ENCODE peak calls at places on chromosome 6, in ten cellular contexts. V, A, I, L, W, C, J, N, Y and F are unnamed samples. For H3K4me1, the result is how much of the 10 kb centered on the place peaks cover.

GRCh38 chr6:144151010-144151727 is 852 bp downstream of the STX11 start:
- DNase-seq in A (no peak), W (peak), N (peak), I (no peak), C (peak), V (no peak), L (no peak), Y (no peak), J (no peak), F (no peak)

GRCh38 chr6:129662980-129663431 is 47.0 kb downstream of the ARHGAP18 start:
- DNase-seq in C (no peak), J (no peak), W (no peak), V (no peak), L (no peak), Y (no peak), I (no peak), A (no peak), N (no peak), F (no peak)

GRCh38 chr6:3090013-3090412 is 21.7 kb downstream of the RIPK1 start:
- DNase-seq in W (no peak), A (no peak), I (no peak), L (no peak), N (peak), C (no peak), J (no peak), V (no peak), Y (no peak), F (no peak)

GRCh38 chr6:139468178-139468577 is 93.7 kb upstream of the CITED2 start:
- DNase-seq in I (no peak), W (no peak), N (no peak), C (no peak), V (no peak), Y (no peak), L (no peak), A (no peak), J (no peak), F (no peak)

GRCh38 chr6:41073968-41074691 is 1.4 kb downstream of the NFYA start:
- DNase-seq in W (no peak), A (no peak), J (no peak), I (peak), N (peak), Y (no peak), L (no peak), C (peak), V (no peak), F (peak)

GRCh38 chr6:90194371-90194841 is 102.2 kb downstream of the BACH2 start:
- DNase-seq in L (no peak), I (no peak), C (peak), W (no peak), N (peak), A (no peak), V (no peak), J (no peak), Y (no peak), F (peak)

GRCh38 chr6:168102093-168102985 is 23.3 kb upstream of the FRMD1 start:
- DNase-seq in N (no peak), W (no peak), L (peak), A (no peak), J (peak), C (no peak), Y (no peak), I (no peak), V (no peak), F (no peak)

GRCh38 chr6:111080713-111081112 is 6.6 kb upstream of the SLC16A10 start:
- DNase-seq in N (no peak), C (peak), L (no peak), I (no peak), J (peak), W (peak), V (no peak), A (no peak), Y (no peak), F (no peak)

GRCh38 chr6:34316442-34317171 is 67.8 kb upstream of the SMIM29 start:
- DNase-seq in Y (no peak), N (no peak), I (no peak), V (no peak), W (no peak), A (no peak), J (no peak), L (no peak), C (no peak), F (no peak)
- H3K4me1 ChIP-seq in Y (under half), N (under half), I (under half), V (under half), W (under half), A (under half), J (under half), L (under half), C (under half), F (under half)

GRCh38 chr6:16352821-16353438 is 114.5 kb downstream of the GMPR start:
- DNase-seq in J (no peak), I (no peak), W (no peak), L (no peak), A (no peak), V (no peak), N (no peak), Y (no peak), C (no peak), F (no peak)
- H3K4me1 ChIP-seq in J (under half), I (under half), W (under half), L (under half), A (under half), V (under half), N (under half), Y (under half), C (under half), F (under half)

GRCh38 chr6:7164536-7165001 is 56.8 kb downstream of the RREB1 start:
- DNase-seq in Y (no peak), L (no peak), J (no peak), V (no peak), A (no peak), C (no peak), W (no peak), I (no peak), N (no peak), F (no peak)

GRCh38 chr6:7163661-7164071 is 55.9 kb downstream of the RREB1 start:
- DNase-seq in J (no peak), A (no peak), W (no peak), L (no peak), C (no peak), I (no peak), V (no peak), N (no peak), Y (no peak), F (no peak)

GRCh38 chr6:7165002-7165735 is 57.4 kb downstream of the RREB1 start:
- DNase-seq in L (no peak), W (peak), N (no peak), V (peak), J (peak), Y (no peak), I (peak), A (no peak), C (no peak), F (peak)

GRCh38 chr6:7166410-7167293 is 58.9 kb downstream of the RREB1 start:
- DNase-seq in Y (no peak), W (peak), C (no peak), L (no peak), J (no peak), I (peak), N (no peak), V (no peak), A (no peak), F (peak)

GRCh38 chr6:7165736-7166296 is 58.1 kb downstream of the RREB1 start:
- DNase-seq in I (no peak), L (no peak), N (no peak), J (no peak), A (no peak), Y (no peak), W (no peak), C (no peak), V (no peak), F (no peak)
- H3K4me1 ChIP-seq in I (half or more), L (half or more), N (under half), J (half or more), A (under half), Y (under half), W (half or more), C (under half), V (half or more), F (under half)

GRCh38 chr6:35016417-35017221 is 124.5 kb downstream of the TCP11 start:
- DNase-seq in Y (no peak), I (peak), L (peak), W (no peak), V (peak), C (no peak), A (peak), J (peak), N (peak), F (peak)

GRCh38 chr6:35014786-35015185 is 125.7 kb downstream of the ANKS1A start:
- DNase-seq in J (no peak), Y (no peak), V (no peak), L (no peak), A (no peak), I (peak), C (peak), W (no peak), N (peak), F (no peak)

GRCh38 chr6:35014341-35014740 is 125.3 kb downstream of the ANKS1A start:
- DNase-seq in L (no peak), V (no peak), I (no peak), A (no peak), W (no peak), J (no peak), Y (no peak), N (peak), C (no peak), F (no peak)

GRCh38 chr6:35015996-35016395 is 125.1 kb downstream of the TCP11 start:
- DNase-seq in Y (no peak), N (peak), V (no peak), C (no peak), W (no peak), J (no peak), L (no peak), A (no peak), I (no peak), F (no peak)

DNA sequence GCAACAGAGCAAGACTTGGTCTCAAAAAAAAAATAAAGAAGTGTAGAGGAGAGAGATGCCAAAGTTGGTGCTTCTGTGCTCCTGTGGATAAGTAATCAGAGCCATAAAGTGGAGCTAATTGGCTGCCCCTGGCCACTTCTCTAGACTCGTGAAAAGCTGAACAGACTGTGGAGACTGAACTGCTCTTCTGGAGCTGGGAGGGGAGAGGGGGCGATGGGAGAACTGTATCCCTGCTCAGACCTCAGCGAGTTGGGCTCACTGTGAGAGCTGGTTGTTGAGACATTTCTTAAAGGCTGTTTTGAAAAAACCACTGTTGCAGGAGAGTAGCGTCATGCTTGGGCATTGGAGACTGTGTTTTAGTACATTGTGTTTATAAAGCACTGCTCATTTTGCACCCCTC is 125.7 kb downstream of the TCP11 start:
- DNase-seq in I (no peak), W (no peak), C (no peak), L (no peak), V (no peak), J (no peak), Y (no peak), A (no peak), N (no peak), F (no peak)
- H3K4me1 ChIP-seq in I (half or more), W (under half), C (under half), L (half or more), V (half or more), J (under half), Y (under half), A (under half), N (under half), F (under half)

DNA sequence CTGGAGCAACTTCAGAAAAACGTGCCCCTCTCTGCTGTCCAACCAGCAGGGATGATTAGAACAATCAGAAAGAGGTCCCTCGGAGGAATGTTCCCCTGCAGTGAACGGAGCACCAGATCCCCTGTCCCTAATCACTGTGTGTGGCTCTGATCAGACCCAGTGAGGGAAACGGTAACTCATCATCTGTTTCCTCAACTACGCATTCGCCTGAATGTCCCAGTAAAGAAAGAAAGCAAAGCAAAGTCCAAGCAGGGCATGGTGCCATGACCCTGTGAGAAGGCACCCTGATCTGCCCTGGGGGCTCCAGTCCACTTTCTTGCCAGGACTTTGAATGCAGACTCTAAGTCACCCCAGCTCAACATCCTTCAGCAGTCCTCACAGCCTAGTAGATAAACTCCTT is 149.1 kb downstream of the LY86 start:
- DNase-seq in V (no peak), I (no peak), C (no peak), J (no peak), N (no peak), A (no peak), L (no peak), Y (no peak), W (no peak), F (no peak)
- H3K4me1 ChIP-seq in V (under half), I (under half), C (under half), J (under half), N (under half), A (under half), L (under half), Y (under half), W (under half), F (under half)

GRCh38 chr6:151067684-151068596 is 171.8 kb upstream of the AKAP12 start:
- DNase-seq in C (peak), A (peak), I (peak), V (peak), L (peak), W (peak), Y (no peak), N (peak), J (peak), F (peak)
- H3K4me1 ChIP-seq in C (half or more), A (under half), I (under half), V (under half), L (under half), W (under half), Y (under half), N (half or more), J (under half), F (half or more)

GRCh38 chr6:135085700-135086413 is 31.2 kb upstream of the HBS1L start:
- DNase-seq in N (no peak), Y (no peak), A (no peak), J (no peak), V (no peak), L (no peak), W (no peak), C (no peak), I (no peak), F (no peak)

GRCh38 chr6:135087403-135087802 is 32.8 kb upstream of the HBS1L start:
- DNase-seq in L (no peak), W (no peak), Y (no peak), C (no peak), A (no peak), N (no peak), J (no peak), V (no peak), I (no peak), F (no peak)

GRCh38 chr6:135087803-135088202 is 33.2 kb upstream of the HBS1L start:
- DNase-seq in J (no peak), V (no peak), A (no peak), Y (no peak), L (no peak), I (no peak), C (no peak), N (no peak), W (no peak), F (no peak)

GRCh38 chr6:135084916-135085269 is 30.3 kb upstream of the HBS1L start:
- DNase-seq in V (no peak), W (no peak), A (no peak), C (no peak), Y (no peak), I (no peak), L (no peak), J (no peak), N (no peak), F (no peak)

DNA sequence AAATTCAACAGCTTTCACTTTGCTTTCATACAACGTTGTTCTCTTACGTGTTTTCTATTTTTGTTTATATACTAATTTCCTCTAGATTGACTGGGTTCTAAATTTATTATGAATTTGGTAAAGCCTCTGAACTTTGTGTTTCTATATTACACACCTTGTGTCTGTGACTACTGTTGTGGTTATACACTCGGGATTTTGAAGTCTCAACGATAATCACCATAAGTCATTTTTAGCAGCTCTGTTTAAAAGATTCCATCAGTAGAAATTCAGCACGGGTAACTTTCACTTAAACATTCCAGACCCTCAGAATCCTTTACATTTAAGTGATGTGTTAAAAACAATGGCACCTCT is 31.8 kb upstream of the HBS1L start:
- DNase-seq in A (no peak), N (no peak), V (no peak), J (no peak), C (no peak), W (no peak), I (no peak), L (no peak), Y (no peak), F (no peak)
- H3K4me1 ChIP-seq in A (under half), N (under half), V (under half), J (under half), C (under half), W (under half), I (under half), L (under half), Y (under half), F (under half)